ENCODE peak calls at places on chromosomes 6 and 20, in six cellular contexts. B is fibroblast of the aortic adventitia; V is AG10803; Z is non-pigmented ciliary epithelial cell; S is endothelial cell of umbilical vein; I is activated T-helper 1 cell treated with anti-CD3 and anti-CD28 coated beads, Interleukin-12 subunit alpha, Interleukin-12 subunit beta, Interleukin-2, Interleukin-4 antibody, amounts not matched to agents 30 ng/mL and 10 ng/mL and 1 ng/mL, durations not matched to agents 14 hours and 24 hours and 36 hours. X is an unnamed sample.
A peak's percentile ranks its signal among the peaks of the same experiment; 100 is the strongest.

GRCh38 chr6:107116328-107116892 is 1.1 kb upstream of the BEND3 start:
- DNase-seq in B (no peak), V (no peak), Z (no peak), S (peak; percentile 50), I (no peak), X (peak; percentile 73)

GRCh38 chr6:159212026-159212425 is 42.8 kb downstream of the FNDC1 start:
- DNase-seq in B (peak; percentile 30), V (no peak), Z (no peak), S (no peak), I (no peak), X (peak; percentile 17)

GRCh38 chr6:39144804-39145203 is 29.8 kb upstream of the SAYSD1 start:
- DNase-seq in B (no peak), V (no peak), Z (no peak), S (no peak), I (no peak), X (no peak)

GRCh38 chr6:155045561-155046404 is 50.7 kb downstream of the TIAM2 start:
- DNase-seq in B (no peak), V (no peak), Z (no peak), S (no peak), I (no peak), X (no peak)

GRCh38 chr20:47061549-47061948 is 166.9 kb downstream of the EYA2 start:
- DNase-seq in B (no peak), V (no peak), Z (no peak), S (no peak), I (no peak), X (no peak)

GRCh38 chr20:32278199-32278643 is 770 bp downstream of the KIF3B start:
- DNase-seq in B (peak; percentile 23), V (no peak), Z (no peak), S (peak; percentile 2), I (no peak), X (no peak)

GRCh38 chr20:48015943-48016723 is 230.9 kb upstream of the SULF2 start:
- DNase-seq in B (peak; percentile 83), V (peak; percentile 98), Z (peak; percentile 60), S (no peak), I (no peak), X (no peak)

GRCh38 chr6:21588812-21589811 is 4.4 kb upstream of the SOX4 start:
- DNase-seq in B (peak; percentile 90), V (peak; percentile 87), Z (no peak), S (peak; percentile 91), I (peak; percentile 72), X (peak; percentile 91)

GRCh38 chr6:27667651-27668441 is 194.9 kb upstream of the ZNF184 start:
- DNase-seq in B (no peak), V (no peak), Z (no peak), S (no peak), I (no peak), X (no peak)

GRCh38 chr6:156787569-156788492 is 10.7 kb downstream of the ARID1B start:
- DNase-seq in B (no peak), V (no peak), Z (no peak), S (no peak), I (no peak), X (no peak)

GRCh38 chr6:15244605-15245360 is 1.1 kb upstream of the JARID2 start:
- DNase-seq in B (peak; percentile 75), V (peak; percentile 82), Z (no peak), S (peak; percentile 60), I (no peak), X (peak; percentile 75)

GRCh38 chr6:33974030-33974429 is 170.2 kb upstream of the MLN start:
- DNase-seq in B (no peak), V (no peak), Z (no peak), S (no peak), I (no peak), X (no peak)

GRCh38 chr20:20476504-20476903 is 108.6 kb downstream of the INSM1 start:
- DNase-seq in B (no peak), V (no peak), Z (no peak), S (no peak), I (no peak), X (no peak)

GRCh38 chr6:55941713-55942112 is 66.3 kb upstream of the BMP5 start:
- DNase-seq in B (peak; percentile 35), V (no peak), Z (no peak), S (peak; percentile 11), I (no peak), X (no peak)

GRCh38 chr20:38123021-38123587 is 42.0 kb downstream of the TGM2 start:
- DNase-seq in B (peak; percentile 83), V (peak; percentile 65), Z (no peak), S (peak; percentile 57), I (no peak), X (no peak)

GRCh38 chr6:12977851-12978250 is 261.3 kb downstream of the PHACTR1 start:
- DNase-seq in B (no peak), V (no peak), Z (no peak), S (no peak), I (no peak), X (no peak)

GRCh38 chr6:140434761-140435160 is 1060.3 kb upstream of the CITED2 start:
- DNase-seq in B (no peak), V (peak; percentile 68), Z (no peak), S (no peak), I (no peak), X (no peak)

GRCh38 chr20:57087102-57087501 is 179.3 kb downstream of the BMP7 start:
- DNase-seq in B (no peak), V (no peak), Z (no peak), S (no peak), I (no peak), X (no peak)

GRCh38 chr20:10578607-10579006 is 95.2 kb downstream of the JAG1 start:
- DNase-seq in B (peak; percentile 72), V (peak; percentile 49), Z (peak; percentile 83), S (peak; percentile 55), I (no peak), X (peak; percentile 19)

GRCh38 chr6:39614393-39614792 is 110.8 kb downstream of the KIF6 start:
- DNase-seq in B (no peak), V (peak; percentile 21), Z (no peak), S (no peak), I (no peak), X (no peak)

GRCh38 chr6:88529726-88530125 is 363.6 kb upstream of the CNR1 start:
- DNase-seq in B (no peak), V (no peak), Z (no peak), S (no peak), I (no peak), X (no peak)

GRCh38 chr6:167858086-167858591 is 31.4 kb downstream of the AFDN start:
- DNase-seq in B (peak; percentile 81), V (peak; percentile 81), Z (peak; percentile 28), S (peak; percentile 36), I (no peak), X (peak; percentile 35)

GRCh38 chr20:11394145-11394833 is 523.4 kb upstream of the BTBD3 start:
- DNase-seq in B (peak; percentile 87), V (peak; percentile 93), Z (peak; percentile 94), S (no peak), I (no peak), X (no peak)

GRCh38 chr6:12296255-12296573 is 6.1 kb downstream of the EDN1 start:
- DNase-seq in B (peak; percentile 94), V (peak; percentile 96), Z (no peak), S (peak; percentile 53), I (no peak), X (no peak)

GRCh38 chr6:15184441-15184861 is 61.4 kb upstream of the JARID2 start:
- DNase-seq in B (no peak), V (no peak), Z (no peak), S (no peak), I (peak; percentile 25), X (no peak)

GRCh38 chr6:14645221-14645620 is 527.6 kb downstream of the CD83 start:
- DNase-seq in B (no peak), V (no peak), Z (no peak), S (no peak), I (no peak), X (no peak)

GRCh38 chr20:50110141-50111047 is 2.6 kb downstream of the UBE2V1 start:
- DNase-seq in B (no peak), V (peak; percentile 59), Z (no peak), S (peak; percentile 83), I (peak; percentile 52), X (no peak)

GRCh38 chr20:52083627-52084232 is 107.8 kb downstream of the ZFP64 start:
- DNase-seq in B (peak; percentile 83), V (peak; percentile 72), Z (no peak), S (peak; percentile 75), I (peak; percentile 15), X (peak; percentile 76)

GRCh38 chr6:53347921-53348435 is 772 bp downstream of the ELOVL5 start:
- DNase-seq in B (peak; percentile 60), V (peak; percentile 60), Z (no peak), S (peak; percentile 69), I (peak; percentile 38), X (peak; percentile 86)

GRCh38 chr20:1508576-1508975 is 17.4 kb upstream of the SIRPB2 start:
- DNase-seq in B (no peak), V (no peak), Z (no peak), S (no peak), I (no peak), X (no peak)

GRCh38 chr6:158818580-158819212 is 472 bp downstream of the EZR start:
- DNase-seq in B (peak; percentile 58), V (peak; percentile 66), Z (no peak), S (peak; percentile 57), I (peak; percentile 70), X (peak; percentile 20)

GRCh38 chr6:156741287-156742073 is 35.7 kb upstream of the ARID1B start:
- DNase-seq in B (no peak), V (no peak), Z (no peak), S (no peak), I (no peak), X (no peak)

X was measured in NCI-H1417.